ENCODE peak calls at places on chromosome 22, in five cellular contexts. K, S, L, A and W are unnamed samples.

GRCh38 chr22:40534379-40535188 is 101.9 kb downstream of the MRTFA start:
- DNase-seq in L (peak), S (peak), A (no peak), K (no peak), W (no peak)

GRCh38 chr22:44523981-44524759 is 26.1 kb upstream of the RTL6 start:
- DNase-seq in K (no peak), A (no peak), L (no peak), S (no peak), W (no peak)

GRCh38 chr22:24134090-24134846 is 47.0 kb upstream of the SUSD2 start:
- DNase-seq in S (no peak), A (no peak), K (no peak), L (no peak), W (no peak)

GRCh38 chr22:31286360-31287255 is 5.7 kb downstream of the PIK3IP1 start:
- DNase-seq in K (no peak), A (no peak), S (no peak), L (no peak), W (no peak)

GRCh38 chr22:33272866-33273265 is 214.7 kb upstream of the SYN3 start:
- DNase-seq in K (no peak), L (peak), A (no peak), S (no peak), W (no peak)

GRCh38 chr22:31400023-31400397 is 606 bp downstream of the DRG1 start:
- DNase-seq in L (no peak), A (no peak), K (no peak), S (no peak), W (no peak)

GRCh38 chr22:24440718-24441405 is 13.5 kb downstream of the ADORA2A start:
- DNase-seq in S (no peak), L (no peak), K (no peak), A (no peak), W (no peak)

GRCh38 chr22:38089474-38089851 is 5.5 kb upstream of the SLC16A8 start:
- DNase-seq in A (no peak), S (no peak), L (no peak), K (no peak), W (no peak)

GRCh38 chr22:44625981-44626687 is 75.9 kb upstream of the PRR5 start:
- DNase-seq in S (peak), K (peak), A (peak), L (peak), W (peak)

GRCh38 chr22:48919851-48920589 is 907.7 kb downstream of the BRD1 start:
- DNase-seq in L (no peak), A (no peak), K (no peak), S (no peak), W (no peak)

GRCh38 chr22:41524809-41525449 is 19.3 kb downstream of the POLR3H start:
- DNase-seq in S (no peak), L (no peak), A (no peak), K (no peak), W (no peak)

GRCh38 chr22:17903564-17904295 is 120.6 kb downstream of the MICAL3 start:
- DNase-seq in L (no peak), S (no peak), A (no peak), K (no peak), W (no peak)

GRCh38 chr22:39308614-39309363 is 10.6 kb downstream of the RPL3 start:
- DNase-seq in A (no peak), K (no peak), S (no peak), L (no peak), W (peak)

GRCh38 chr22:50118557-50119168 is 28.9 kb downstream of the MOV10L1 start:
- DNase-seq in K (peak), L (no peak), A (no peak), S (peak), W (peak)

GRCh38 chr22:49372530-49373288 is 455.0 kb downstream of the BRD1 start:
- DNase-seq in A (no peak), K (peak), L (no peak), S (peak), W (peak)

GRCh38 chr22:24421428-24421931 is 5.9 kb upstream of the ADORA2A start:
- DNase-seq in K (peak), L (no peak), S (peak), A (peak), W (peak)

GRCh38 chr22:49955581-49956417 is 4.8 kb upstream of the PIM3 start:
- DNase-seq in K (no peak), A (no peak), L (no peak), S (no peak), W (no peak)

GRCh38 chr22:45069925-45070324 is 60.1 kb upstream of the PHF21B start:
- DNase-seq in A (no peak), L (no peak), K (no peak), S (no peak), W (no peak)

GRCh38 chr22:32661737-32662586 is 139.5 kb upstream of the TIMP3 start:
- DNase-seq in S (no peak), A (no peak), K (no peak), L (no peak), W (no peak)

GRCh38 chr22:31983911-31984661 is 39.8 kb downstream of the YWHAH start:
- DNase-seq in K (no peak), A (no peak), S (no peak), L (no peak), W (no peak)

GRCh38 chr22:24834845-24835570 is 29.0 kb downstream of the SGSM1 start:
- DNase-seq in S (no peak), L (no peak), K (peak), A (no peak), W (no peak)

GRCh38 chr22:44933829-44934735 is 75.7 kb downstream of the PHF21B start:
- DNase-seq in S (no peak), A (no peak), K (no peak), L (no peak), W (no peak)

GRCh38 chr22:49958961-49959781 is 1.4 kb upstream of the PIM3 start:
- DNase-seq in S (no peak), K (peak), A (no peak), L (no peak), W (no peak)

GRCh38 chr22:50185384-50186087 is at the start of gene TRABD:
- DNase-seq in L (no peak), K (peak), S (peak), A (peak), W (peak)

GRCh38 chr22:31130873-31131272 is 8.1 kb downstream of the INPP5J start:
- DNase-seq in L (no peak), K (peak), S (no peak), A (no peak), W (no peak)

GRCh38 chr22:33381531-33382406 is 323.6 kb upstream of the SYN3 start:
- DNase-seq in S (peak), A (no peak), K (no peak), L (no peak), W (peak)

GRCh38 chr22:37638351-37639069 is 959 bp upstream of the SH3BP1 start:
- DNase-seq in S (no peak), K (peak), A (no peak), L (no peak), W (no peak)

GRCh38 chr22:44587004-44587793 is 89.2 kb upstream of the RTL6 start:
- DNase-seq in S (no peak), A (no peak), L (no peak), K (no peak), W (no peak)

GRCh38 chr22:39362271-39362670 is 12.5 kb downstream of the SYNGR1 start:
- DNase-seq in K (no peak), S (peak), L (no peak), A (no peak), W (no peak)

DNA sequence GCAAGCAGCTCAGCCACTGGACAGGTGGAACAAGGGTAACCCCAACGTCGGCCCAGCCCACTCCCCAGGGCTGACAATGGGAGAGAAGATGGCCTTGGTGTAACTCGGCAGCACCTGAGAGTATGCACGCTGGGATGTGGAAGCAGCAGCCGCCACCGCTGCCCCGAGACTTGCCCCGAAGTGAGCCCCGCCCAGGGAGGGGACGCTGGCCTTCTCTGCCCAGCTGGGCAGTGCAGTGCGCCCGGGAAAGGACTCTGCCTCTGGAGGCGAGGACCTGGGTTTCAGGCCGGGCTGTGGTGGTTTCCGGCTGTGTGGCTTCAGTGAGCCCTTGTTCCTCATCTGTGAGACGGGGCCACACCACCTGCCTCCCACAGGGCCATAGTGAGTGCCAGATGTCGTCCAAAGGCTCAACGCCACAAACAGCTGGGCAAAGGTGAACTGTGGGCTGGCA is 8.6 kb upstream of the POLDIP3 start:
- DNase-seq in S (no peak), K (no peak), A (no peak), L (no peak), W (no peak)
- TF ChIP-seq KDM1A in S (no peak), K (no peak), A (no peak), L (no peak), W (no peak)

GRCh38 chr22:20113551-20114310 is 2.2 kb upstream of the RANBP1 start:
- DNase-seq in A (no peak), S (no peak), L (no peak), K (no peak), W (no peak)

GRCh38 chr22:20110359-20110985 is 5.4 kb upstream of the RANBP1 start:
- DNase-seq in L (no peak), K (no peak), S (no peak), A (no peak), W (no peak)

GRCh38 chr22:20112623-20113511 is 3.0 kb upstream of the RANBP1 start:
- DNase-seq in L (no peak), S (no peak), A (no peak), K (no peak), W (no peak)

GRCh38 chr22:20111045-20111688 is 4.7 kb upstream of the RANBP1 start:
- DNase-seq in L (no peak), K (peak), S (peak), A (no peak), W (peak)

DNA sequence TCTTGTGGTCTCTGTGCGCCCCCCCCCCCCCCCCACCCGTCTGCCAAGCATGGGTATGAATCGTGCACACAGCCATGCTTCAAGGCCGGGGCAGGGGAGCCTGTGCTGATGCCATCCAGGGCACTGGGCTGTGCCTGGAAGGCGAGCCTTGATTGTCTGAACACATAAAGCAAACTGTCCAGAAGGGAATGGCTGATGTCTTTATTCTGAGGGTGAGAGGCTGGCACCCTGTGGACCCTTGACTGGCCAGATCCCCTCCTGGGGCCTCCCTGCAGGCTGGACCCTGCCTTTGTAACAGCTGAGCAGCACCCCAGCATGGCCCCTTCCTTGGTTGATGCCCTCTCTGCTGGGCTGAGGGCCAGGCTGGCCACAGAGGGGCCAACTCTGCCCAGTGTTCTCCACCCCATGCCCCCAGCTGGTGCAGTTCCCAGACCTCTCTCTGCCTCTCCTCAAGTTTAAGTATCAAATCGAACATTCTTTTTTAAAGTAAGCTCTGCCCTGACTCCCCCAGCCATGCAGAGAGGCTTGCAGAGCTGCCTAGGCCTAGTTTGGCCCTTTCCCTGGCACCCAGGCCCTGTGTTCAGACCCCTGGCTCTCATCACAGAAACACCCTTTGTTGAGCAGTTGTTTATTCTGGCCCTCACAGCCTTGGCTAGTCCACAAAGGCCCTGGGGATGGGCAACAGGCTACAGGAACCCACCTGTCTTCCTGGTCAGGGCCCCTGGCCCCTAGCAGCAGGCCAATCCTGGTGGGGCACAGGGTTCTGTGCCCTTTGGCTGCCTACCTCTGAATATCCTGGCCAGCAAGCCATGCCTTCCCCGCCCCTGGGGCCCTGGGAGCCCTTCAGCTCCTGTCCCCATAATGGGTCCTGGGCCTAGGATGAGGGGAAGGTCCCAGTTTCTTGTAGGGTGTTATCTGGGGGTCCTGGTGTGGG is 3.9 kb upstream of the RANBP1 start:
- DNase-seq in A (no peak), S (no peak), K (no peak), L (no peak), W (no peak)
- TF ChIP-seq POLR2A in A (peak), S (peak), K (no peak), L (no peak), W (no peak)

DNA sequence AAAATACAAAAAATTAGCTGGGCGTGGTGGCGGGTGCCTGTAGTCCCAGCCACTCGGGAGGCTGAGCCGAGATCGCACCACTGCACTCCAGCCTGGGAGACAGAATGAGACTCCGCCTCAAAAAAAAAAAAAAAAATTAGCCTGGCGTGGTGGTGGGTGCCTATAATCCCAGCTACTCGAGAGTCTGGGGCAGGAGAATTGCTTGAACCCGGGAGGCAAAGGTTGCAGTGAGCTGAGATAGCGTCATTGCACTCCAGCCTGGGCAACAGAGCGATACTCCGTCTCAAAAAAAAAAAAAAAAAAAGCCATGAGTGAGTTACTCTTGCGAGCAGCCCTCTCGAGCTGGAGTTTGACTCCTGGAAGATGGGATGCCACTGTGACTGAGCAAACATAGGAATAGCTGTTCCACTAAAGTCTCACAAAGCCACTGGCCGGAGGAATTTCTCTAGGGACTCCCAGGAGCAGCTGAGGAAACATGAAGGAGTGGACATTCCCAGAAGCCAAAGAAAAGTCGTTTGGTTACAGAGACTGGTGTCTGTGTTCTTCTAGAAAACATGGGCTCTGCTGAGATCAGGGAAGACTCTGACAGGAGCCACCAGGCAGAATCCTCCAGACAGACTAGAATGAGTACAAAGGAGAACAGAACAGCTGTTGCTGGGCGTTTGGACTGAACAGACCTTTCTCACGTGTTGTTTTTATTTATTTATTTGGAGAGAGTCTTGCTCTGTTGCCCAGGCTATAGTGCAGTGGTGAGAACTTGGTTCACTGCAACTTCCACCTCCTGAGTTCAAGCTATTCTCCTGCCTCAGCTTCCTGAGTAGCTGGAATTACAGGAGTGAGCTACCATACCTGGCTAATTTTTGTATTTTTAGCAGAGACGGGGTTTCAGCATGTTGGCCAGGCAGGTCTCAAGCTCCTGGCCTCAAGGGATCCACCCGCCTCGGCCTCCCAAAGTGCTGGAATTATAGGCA is 32.4 kb upstream of the MYH9 start:
- DNase-seq in A (no peak), L (no peak), S (no peak), K (no peak), W (no peak)
- TF ChIP-seq KDM1A in A (no peak), L (no peak), S (no peak), K (no peak), W (no peak)

GRCh38 chr22:46267431-46268279 is at the start of gene TTC38:
- DNase-seq in L (no peak), K (peak), A (peak), S (peak), W (peak)
- TF ChIP-seq POLR2A in L (peak), K (peak), A (no peak), S (peak), W (peak)

DNA sequence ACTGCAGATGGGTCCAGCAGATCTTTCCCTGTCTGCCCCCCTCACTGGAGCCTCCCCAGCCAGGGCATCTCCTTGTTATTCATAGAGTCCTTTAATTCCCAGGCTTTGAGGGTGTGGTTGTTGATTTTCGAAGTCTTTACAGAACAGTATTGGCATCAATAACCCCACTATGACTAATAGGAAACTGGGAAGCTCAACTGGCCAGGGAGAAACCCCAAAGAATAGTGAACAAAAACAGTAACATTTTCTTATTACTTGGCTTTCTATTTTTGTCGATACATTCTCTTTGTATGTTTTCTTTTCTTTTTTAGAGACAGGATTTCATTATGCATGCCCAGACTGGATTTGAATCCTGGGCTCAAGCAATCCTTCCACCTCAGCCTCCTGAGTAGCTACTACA is 57.9 kb downstream of the NF2 start:
- DNase-seq in A (no peak), K (no peak), L (no peak), S (no peak), W (no peak)
- TF ChIP-seq KDM1A in A (no peak), K (no peak), L (no peak), S (no peak), W (no peak)

GRCh38 chr22:22711532-22711913 is 67.1 kb downstream of the GGTLC2 start:
- DNase-seq in A (no peak), K (no peak), S (no peak), L (no peak), W (no peak)

GRCh38 chr22:22712666-22713365 is 68.4 kb downstream of the GGTLC2 start:
- DNase-seq in K (no peak), S (no peak), L (no peak), A (no peak), W (no peak)

GRCh38 chr22:22712092-22712658 is 67.8 kb downstream of the GGTLC2 start:
- DNase-seq in K (no peak), A (no peak), S (no peak), L (no peak), W (no peak)

GRCh38 chr22:22709719-22710445 is 65.5 kb downstream of the GGTLC2 start:
- DNase-seq in K (no peak), S (peak), L (no peak), A (no peak), W (no peak)

DNA sequence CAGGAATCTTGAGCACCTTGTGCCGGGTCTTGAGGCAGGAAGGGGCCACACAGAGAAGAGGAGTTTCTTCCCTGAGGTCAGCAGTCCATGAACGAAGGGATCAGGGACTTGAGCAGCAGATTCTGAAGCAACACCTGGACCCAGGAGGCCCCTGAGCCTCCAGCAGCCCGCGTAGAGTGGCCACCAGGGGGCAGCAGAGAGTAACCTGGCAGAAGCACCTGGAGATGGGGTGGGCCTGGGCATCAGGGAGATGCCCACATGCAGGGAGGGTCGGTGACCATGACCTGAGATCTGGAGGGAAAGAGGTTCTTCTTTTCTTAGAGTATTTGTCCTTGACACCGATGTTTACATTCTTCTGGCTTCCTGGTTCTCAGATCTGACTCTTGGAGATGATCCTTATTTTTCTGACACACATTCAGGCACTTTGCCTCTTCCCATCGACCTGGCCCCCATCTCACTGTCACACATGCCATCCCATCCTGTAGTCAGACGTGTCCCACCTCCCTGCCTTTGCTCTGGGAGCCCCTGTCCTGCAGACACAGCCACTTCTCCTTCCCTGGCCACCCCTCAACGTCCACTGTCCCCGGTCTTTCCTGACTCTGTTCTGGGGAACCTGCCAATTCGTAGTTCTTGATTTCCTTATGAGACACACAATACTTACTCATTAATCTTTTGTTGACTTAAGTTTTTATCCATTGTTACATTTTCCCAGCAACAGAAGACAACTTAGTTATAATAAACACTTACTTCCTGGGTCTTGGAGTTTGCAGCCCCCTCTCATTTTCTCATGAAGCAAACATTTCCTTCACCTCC is 66.5 kb downstream of the GGTLC2 start:
- DNase-seq in L (no peak), A (no peak), K (peak), S (peak), W (peak)
- TF ChIP-seq POLR2A in L (no peak), A (no peak), K (no peak), S (no peak), W (no peak)